ENCODE peak calls at places on chromosome 16, in five cellular contexts. One of them, this sample, is unnamed.
A peak's percentile ranks its signal among the peaks of the same experiment; 100 is the strongest.

GRCh38 chr16:23676924-23677480 is 1.7 kb upstream of the PLK1 start:
- DNase-seq in skeletal muscle cell: no peak
- DNase-seq in naive thymus-derived CD4-positive, alpha-beta T cell: no peak
- DNase-seq in dorsolateral prefrontal cortex: no peak
- DNase-seq in uterus: no peak
- DNase-seq in this sample: no peak

GRCh38 chr16:11218324-11218962 is 37.6 kb downstream of the SOCS1 start:
- DNase-seq in skeletal muscle cell: no peak
- DNase-seq in naive thymus-derived CD4-positive, alpha-beta T cell: no peak
- DNase-seq in dorsolateral prefrontal cortex: no peak
- DNase-seq in uterus: no peak
- DNase-seq in this sample: no peak

GRCh38 chr16:57253410-57253927 is 8.4 kb downstream of the ARL2BP start:
- DNase-seq in skeletal muscle cell: no peak
- DNase-seq in naive thymus-derived CD4-positive, alpha-beta T cell: no peak
- DNase-seq in dorsolateral prefrontal cortex: no peak
- DNase-seq in uterus: no peak
- DNase-seq in this sample: peak; percentile 41

GRCh38 chr16:17423195-17423594 is 47.6 kb downstream of the XYLT1 start:
- DNase-seq in skeletal muscle cell: no peak
- DNase-seq in naive thymus-derived CD4-positive, alpha-beta T cell: no peak
- DNase-seq in dorsolateral prefrontal cortex: no peak
- DNase-seq in uterus: no peak
- DNase-seq in this sample: peak; percentile 41

GRCh38 chr16:23901178-23902131 is 65.7 kb downstream of the PRKCB start:
- DNase-seq in skeletal muscle cell: no peak
- DNase-seq in naive thymus-derived CD4-positive, alpha-beta T cell: peak; percentile 7
- DNase-seq in dorsolateral prefrontal cortex: no peak
- DNase-seq in uterus: no peak
- DNase-seq in this sample: no peak

GRCh38 chr16:30535777-30536190 is 1.1 kb upstream of the ZNF747 start:
- DNase-seq in skeletal muscle cell: peak; percentile 25
- DNase-seq in naive thymus-derived CD4-positive, alpha-beta T cell: peak; percentile 55
- DNase-seq in dorsolateral prefrontal cortex: peak; percentile 36
- DNase-seq in uterus: peak; percentile 68
- DNase-seq in this sample: peak; percentile 78

GRCh38 chr16:81707411-81708321 is 71.4 kb upstream of the PLCG2 start:
- DNase-seq in skeletal muscle cell: peak; percentile 25
- DNase-seq in naive thymus-derived CD4-positive, alpha-beta T cell: no peak
- DNase-seq in dorsolateral prefrontal cortex: no peak
- DNase-seq in uterus: no peak
- DNase-seq in this sample: peak; percentile 39

GRCh38 chr16:48353565-48354163 is 31.5 kb downstream of the SIAH1 start:
- DNase-seq in skeletal muscle cell: no peak
- DNase-seq in naive thymus-derived CD4-positive, alpha-beta T cell: peak; percentile 79
- DNase-seq in dorsolateral prefrontal cortex: peak; percentile 43
- DNase-seq in uterus: peak; percentile 41
- DNase-seq in this sample: peak; percentile 66

GRCh38 chr16:26976913-26977312 is 89.8 kb upstream of the C16orf82 start:
- DNase-seq in skeletal muscle cell: no peak
- DNase-seq in naive thymus-derived CD4-positive, alpha-beta T cell: no peak
- DNase-seq in dorsolateral prefrontal cortex: no peak
- DNase-seq in uterus: no peak
- DNase-seq in this sample: no peak

GRCh38 chr16:81277681-81278080 is 37.1 kb upstream of the GAN start:
- DNase-seq in skeletal muscle cell: no peak
- DNase-seq in naive thymus-derived CD4-positive, alpha-beta T cell: no peak
- DNase-seq in dorsolateral prefrontal cortex: no peak
- DNase-seq in uterus: no peak
- DNase-seq in this sample: no peak

GRCh38 chr16:58211245-58211644 is 13.3 kb upstream of the CSNK2A2 start:
- DNase-seq in skeletal muscle cell: no peak
- DNase-seq in naive thymus-derived CD4-positive, alpha-beta T cell: no peak
- DNase-seq in dorsolateral prefrontal cortex: no peak
- DNase-seq in uterus: no peak
- DNase-seq in this sample: no peak

GRCh38 chr16:86768999-86769398 is 190.7 kb downstream of the FOXL1 start:
- DNase-seq in skeletal muscle cell: no peak
- DNase-seq in naive thymus-derived CD4-positive, alpha-beta T cell: no peak
- DNase-seq in dorsolateral prefrontal cortex: no peak
- DNase-seq in uterus: no peak
- DNase-seq in this sample: no peak

GRCh38 chr16:76309639-76310335 is 32.6 kb downstream of the CNTNAP4 start:
- DNase-seq in skeletal muscle cell: no peak
- DNase-seq in naive thymus-derived CD4-positive, alpha-beta T cell: no peak
- DNase-seq in dorsolateral prefrontal cortex: no peak
- DNase-seq in uterus: no peak
- DNase-seq in this sample: no peak

GRCh38 chr16:27624154-27625049 is 74.5 kb downstream of the KATNIP start:
- DNase-seq in skeletal muscle cell: no peak
- DNase-seq in naive thymus-derived CD4-positive, alpha-beta T cell: no peak
- DNase-seq in dorsolateral prefrontal cortex: no peak
- DNase-seq in uterus: no peak
- DNase-seq in this sample: no peak

GRCh38 chr16:11135167-11135973 is 120.6 kb downstream of the SOCS1 start:
- DNase-seq in skeletal muscle cell: no peak
- DNase-seq in naive thymus-derived CD4-positive, alpha-beta T cell: no peak
- DNase-seq in dorsolateral prefrontal cortex: no peak
- DNase-seq in uterus: no peak
- DNase-seq in this sample: no peak

GRCh38 chr16:86495357-86495701 is 15.0 kb upstream of the FOXF1 start:
- DNase-seq in skeletal muscle cell: no peak
- DNase-seq in naive thymus-derived CD4-positive, alpha-beta T cell: no peak
- DNase-seq in dorsolateral prefrontal cortex: no peak
- DNase-seq in uterus: no peak
- DNase-seq in this sample: no peak

GRCh38 chr16:20851601-20852000 is 45.3 kb downstream of the REXO5 start:
- DNase-seq in skeletal muscle cell: peak; percentile 94
- DNase-seq in naive thymus-derived CD4-positive, alpha-beta T cell: no peak
- DNase-seq in dorsolateral prefrontal cortex: no peak
- DNase-seq in uterus: peak; percentile 85
- DNase-seq in this sample: peak; percentile 89

GRCh38 chr16:38941-39892 is 14.2 kb downstream of the POLR3K start:
- DNase-seq in skeletal muscle cell: no peak
- DNase-seq in naive thymus-derived CD4-positive, alpha-beta T cell: peak; percentile 18
- DNase-seq in dorsolateral prefrontal cortex: no peak
- DNase-seq in uterus: no peak
- DNase-seq in this sample: no peak

GRCh38 chr16:85615852-85616607 is 2.9 kb downstream of the GSE1 start:
- DNase-seq in skeletal muscle cell: peak; percentile 50
- DNase-seq in naive thymus-derived CD4-positive, alpha-beta T cell: peak; percentile 70
- DNase-seq in dorsolateral prefrontal cortex: peak; percentile 60
- DNase-seq in uterus: peak; percentile 68
- DNase-seq in this sample: peak; percentile 88

GRCh38 chr16:74605746-74606520 is 981 bp downstream of the GLG1 start:
- DNase-seq in skeletal muscle cell: no peak
- DNase-seq in naive thymus-derived CD4-positive, alpha-beta T cell: no peak
- DNase-seq in dorsolateral prefrontal cortex: no peak
- DNase-seq in uterus: no peak
- DNase-seq in this sample: no peak

GRCh38 chr16:69798466-69798865 is 36.3 kb downstream of the WWP2 start:
- DNase-seq in skeletal muscle cell: no peak
- DNase-seq in naive thymus-derived CD4-positive, alpha-beta T cell: no peak
- DNase-seq in dorsolateral prefrontal cortex: peak; percentile 26
- DNase-seq in uterus: no peak
- DNase-seq in this sample: peak; percentile 71

GRCh38 chr16:10922328-10923145 is 19.7 kb downstream of the DEXI start:
- DNase-seq in skeletal muscle cell: no peak
- DNase-seq in naive thymus-derived CD4-positive, alpha-beta T cell: no peak
- DNase-seq in dorsolateral prefrontal cortex: no peak
- DNase-seq in uterus: no peak
- DNase-seq in this sample: peak; percentile 96

GRCh38 chr16:70610273-70611223 is 35.8 kb upstream of the IL34 start:
- DNase-seq in skeletal muscle cell: no peak
- DNase-seq in naive thymus-derived CD4-positive, alpha-beta T cell: no peak
- DNase-seq in dorsolateral prefrontal cortex: no peak
- DNase-seq in uterus: no peak
- DNase-seq in this sample: peak; percentile 89

GRCh38 chr16:84607061-84607460 is 10.8 kb downstream of the COTL1 start:
- DNase-seq in skeletal muscle cell: no peak
- DNase-seq in naive thymus-derived CD4-positive, alpha-beta T cell: no peak
- DNase-seq in dorsolateral prefrontal cortex: no peak
- DNase-seq in uterus: no peak
- DNase-seq in this sample: no peak
- H3K4me3 ChIP-seq in skeletal muscle cell: no peak overlapping the region
- H3K4me3 ChIP-seq in naive thymus-derived CD4-positive, alpha-beta T cell: no peak overlapping the region
- H3K4me3 ChIP-seq in dorsolateral prefrontal cortex: no peak overlapping the region
- H3K4me3 ChIP-seq in uterus: no peak overlapping the region
- H3K4me3 ChIP-seq in this sample: no peak overlapping the region

GRCh38 chr16:14485131-14485551 is 144.9 kb downstream of the PARN start:
- DNase-seq in skeletal muscle cell: no peak
- DNase-seq in naive thymus-derived CD4-positive, alpha-beta T cell: no peak
- DNase-seq in dorsolateral prefrontal cortex: no peak
- DNase-seq in uterus: no peak
- DNase-seq in this sample: no peak

GRCh38 chr16:14489460-14489859 is 140.6 kb downstream of the PARN start:
- DNase-seq in skeletal muscle cell: no peak
- DNase-seq in naive thymus-derived CD4-positive, alpha-beta T cell: no peak
- DNase-seq in dorsolateral prefrontal cortex: no peak
- DNase-seq in uterus: no peak
- DNase-seq in this sample: no peak

GRCh38 chr16:14485811-14486519 is 144.1 kb downstream of the PARN start:
- DNase-seq in skeletal muscle cell: no peak
- DNase-seq in naive thymus-derived CD4-positive, alpha-beta T cell: no peak
- DNase-seq in dorsolateral prefrontal cortex: no peak
- DNase-seq in uterus: no peak
- DNase-seq in this sample: no peak

GRCh38 chr16:14487579-14487978 is 142.5 kb downstream of the PARN start:
- DNase-seq in skeletal muscle cell: no peak
- DNase-seq in naive thymus-derived CD4-positive, alpha-beta T cell: peak; percentile 32
- DNase-seq in dorsolateral prefrontal cortex: no peak
- DNase-seq in uterus: no peak
- DNase-seq in this sample: no peak

GRCh38 chr16:14486520-14487303 is 143.3 kb downstream of the PARN start:
- DNase-seq in skeletal muscle cell: peak; percentile 84
- DNase-seq in naive thymus-derived CD4-positive, alpha-beta T cell: no peak
- DNase-seq in dorsolateral prefrontal cortex: peak; percentile 81
- DNase-seq in uterus: peak; percentile 83
- DNase-seq in this sample: peak; percentile 92
- H3K4me3 ChIP-seq in skeletal muscle cell: peak overlapping the region; percentile 35
- H3K4me3 ChIP-seq in naive thymus-derived CD4-positive, alpha-beta T cell: no peak overlapping the region
- H3K4me3 ChIP-seq in dorsolateral prefrontal cortex: peak overlapping the region; percentile 33
- H3K4me3 ChIP-seq in uterus: no peak overlapping the region
- H3K4me3 ChIP-seq in this sample: peak overlapping the region; percentile 23

GRCh38 chr16:51150159-51150893 is 744 bp downstream of the SALL1 start:
- DNase-seq in skeletal muscle cell: no peak
- DNase-seq in naive thymus-derived CD4-positive, alpha-beta T cell: no peak
- DNase-seq in dorsolateral prefrontal cortex: no peak
- DNase-seq in uterus: peak; percentile 41
- DNase-seq in this sample: no peak

GRCh38 chr16:51151435-51151950 is 423 bp upstream of the SALL1 start:
- DNase-seq in skeletal muscle cell: peak; percentile 60
- DNase-seq in naive thymus-derived CD4-positive, alpha-beta T cell: no peak
- DNase-seq in dorsolateral prefrontal cortex: peak; percentile 74
- DNase-seq in uterus: peak; percentile 84
- DNase-seq in this sample: no peak

GRCh38 chr16:51149721-51150158 is 1.3 kb downstream of the SALL1 start:
- DNase-seq in skeletal muscle cell: no peak
- DNase-seq in naive thymus-derived CD4-positive, alpha-beta T cell: no peak
- DNase-seq in dorsolateral prefrontal cortex: no peak
- DNase-seq in uterus: no peak
- DNase-seq in this sample: no peak

GRCh38 chr16:51151951-51152663 is 1.0 kb upstream of the SALL1 start:
- DNase-seq in skeletal muscle cell: peak; percentile 83
- DNase-seq in naive thymus-derived CD4-positive, alpha-beta T cell: no peak
- DNase-seq in dorsolateral prefrontal cortex: peak; percentile 91
- DNase-seq in uterus: peak; percentile 94
- DNase-seq in this sample: no peak

GRCh38 chr16:51150894-51151320 is at the start of gene SALL1:
- DNase-seq in skeletal muscle cell: no peak
- DNase-seq in naive thymus-derived CD4-positive, alpha-beta T cell: no peak
- DNase-seq in dorsolateral prefrontal cortex: no peak
- DNase-seq in uterus: peak; percentile 43
- DNase-seq in this sample: no peak
- H3K4me3 ChIP-seq in skeletal muscle cell: peak within 1 kb of the TSS; percentile 76
- H3K4me3 ChIP-seq in naive thymus-derived CD4-positive, alpha-beta T cell: no peak within 1 kb of the TSS
- H3K4me3 ChIP-seq in dorsolateral prefrontal cortex: peak within 1 kb of the TSS; percentile 77
- H3K4me3 ChIP-seq in uterus: peak within 1 kb of the TSS; percentile 69
- H3K4me3 ChIP-seq in this sample: no peak within 1 kb of the TSS

GRCh38 chr16:1061769-1062505 is 10.6 kb upstream of the SSTR5 start:
- DNase-seq in skeletal muscle cell: no peak
- DNase-seq in naive thymus-derived CD4-positive, alpha-beta T cell: no peak
- DNase-seq in dorsolateral prefrontal cortex: no peak
- DNase-seq in uterus: no peak
- DNase-seq in this sample: no peak

GRCh38 chr16:1063728-1064127 is 8.8 kb upstream of the SSTR5 start:
- DNase-seq in skeletal muscle cell: no peak
- DNase-seq in naive thymus-derived CD4-positive, alpha-beta T cell: no peak
- DNase-seq in dorsolateral prefrontal cortex: no peak
- DNase-seq in uterus: no peak
- DNase-seq in this sample: no peak

GRCh38 chr16:1060416-1061340 is 11.9 kb upstream of the SSTR5 start:
- DNase-seq in skeletal muscle cell: no peak
- DNase-seq in naive thymus-derived CD4-positive, alpha-beta T cell: no peak
- DNase-seq in dorsolateral prefrontal cortex: no peak
- DNase-seq in uterus: no peak
- DNase-seq in this sample: no peak

GRCh38 chr16:1065466-1066128 is 7.0 kb upstream of the SSTR5 start:
- DNase-seq in skeletal muscle cell: no peak
- DNase-seq in naive thymus-derived CD4-positive, alpha-beta T cell: no peak
- DNase-seq in dorsolateral prefrontal cortex: no peak
- DNase-seq in uterus: no peak
- DNase-seq in this sample: no peak

DNA sequence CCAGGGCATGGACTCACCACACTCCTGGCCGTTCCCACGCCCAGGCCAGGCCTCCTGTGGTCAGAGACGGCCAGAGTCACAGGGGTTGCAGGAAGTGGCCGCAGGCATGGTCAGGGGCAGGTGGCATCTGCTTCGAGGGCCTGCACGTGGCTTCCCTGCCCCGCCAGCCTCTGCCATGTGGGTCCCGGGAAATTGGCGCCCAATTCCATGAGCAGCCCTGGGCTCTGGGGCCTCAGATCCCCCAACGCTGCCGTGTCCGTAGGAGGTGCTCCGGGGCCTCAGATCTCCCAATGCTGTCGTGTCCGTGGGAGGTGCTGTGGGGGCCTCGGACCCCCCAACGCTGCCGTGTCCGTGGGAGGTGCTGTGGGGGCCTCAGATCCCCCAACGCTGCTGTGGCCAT is 9.7 kb upstream of the SSTR5 start:
- DNase-seq in skeletal muscle cell: no peak
- DNase-seq in naive thymus-derived CD4-positive, alpha-beta T cell: no peak
- DNase-seq in dorsolateral prefrontal cortex: no peak
- DNase-seq in uterus: no peak
- DNase-seq in this sample: no peak
- H3K4me3 ChIP-seq in skeletal muscle cell: no peak overlapping the region
- H3K4me3 ChIP-seq in naive thymus-derived CD4-positive, alpha-beta T cell: no peak overlapping the region
- H3K4me3 ChIP-seq in dorsolateral prefrontal cortex: no peak overlapping the region
- H3K4me3 ChIP-seq in uterus: no peak overlapping the region
- H3K4me3 ChIP-seq in this sample: no peak overlapping the region

GRCh38 chr16:3036726-3037315 is at the start of gene BICDL2:
- DNase-seq in skeletal muscle cell: no peak
- DNase-seq in naive thymus-derived CD4-positive, alpha-beta T cell: no peak
- DNase-seq in dorsolateral prefrontal cortex: no peak
- DNase-seq in uterus: no peak
- DNase-seq in this sample: no peak
- H3K4me3 ChIP-seq in skeletal muscle cell: no peak within 1 kb of the TSS
- H3K4me3 ChIP-seq in naive thymus-derived CD4-positive, alpha-beta T cell: no peak within 1 kb of the TSS
- H3K4me3 ChIP-seq in dorsolateral prefrontal cortex: no peak within 1 kb of the TSS
- H3K4me3 ChIP-seq in uterus: no peak within 1 kb of the TSS
- H3K4me3 ChIP-seq in this sample: no peak within 1 kb of the TSS